ENCODE peak calls at places on chromosomes 16 and 17, in four cellular contexts. F is sigmoid colon, P is keratinocyte, K is heart right ventricle. T is an unnamed sample. For H3K36me3, the result is how much of the 10 kb centered on the place peaks cover.

GRCh38 chr17:11514981-11515680 is 83.1 kb upstream of the DNAH9 start:
- DNase-seq in P (no peak), F (no peak), K (no peak), T (no peak)

GRCh38 chr16:75238853-75239371 is 12.5 kb downstream of the BCAR1 start:
- DNase-seq in K (peak), F (no peak), P (no peak), T (no peak)

GRCh38 chr16:8919934-8920465 is 37.8 kb downstream of the LITAFD start:
- DNase-seq in F (no peak), P (no peak), K (no peak), T (no peak)

GRCh38 chr16:68490358-68490757 is 42.0 kb upstream of the SMPD3 start:
- DNase-seq in P (no peak), K (no peak), F (no peak), T (no peak)

GRCh38 chr17:48153711-48154642 is 46.4 kb downstream of the SNX11 start:
- DNase-seq in F (no peak), P (no peak), K (no peak), T (no peak)

GRCh38 chr17:9241371-9241712 is 220.0 kb downstream of the NTN1 start:
- DNase-seq in F (peak), K (peak), P (no peak), T (no peak)

GRCh38 chr16:10817963-10818941 is at the start of gene TVP23A:
- DNase-seq in K (no peak), P (no peak), F (no peak), T (no peak)

GRCh38 chr17:30600830-30601494 is 123.8 kb downstream of the GOSR1 start:
- DNase-seq in K (no peak), F (no peak), P (no peak), T (no peak)

GRCh38 chr17:65488665-65489064 is 72.8 kb downstream of the AXIN2 start:
- DNase-seq in K (no peak), F (no peak), P (no peak), T (no peak)

DNA sequence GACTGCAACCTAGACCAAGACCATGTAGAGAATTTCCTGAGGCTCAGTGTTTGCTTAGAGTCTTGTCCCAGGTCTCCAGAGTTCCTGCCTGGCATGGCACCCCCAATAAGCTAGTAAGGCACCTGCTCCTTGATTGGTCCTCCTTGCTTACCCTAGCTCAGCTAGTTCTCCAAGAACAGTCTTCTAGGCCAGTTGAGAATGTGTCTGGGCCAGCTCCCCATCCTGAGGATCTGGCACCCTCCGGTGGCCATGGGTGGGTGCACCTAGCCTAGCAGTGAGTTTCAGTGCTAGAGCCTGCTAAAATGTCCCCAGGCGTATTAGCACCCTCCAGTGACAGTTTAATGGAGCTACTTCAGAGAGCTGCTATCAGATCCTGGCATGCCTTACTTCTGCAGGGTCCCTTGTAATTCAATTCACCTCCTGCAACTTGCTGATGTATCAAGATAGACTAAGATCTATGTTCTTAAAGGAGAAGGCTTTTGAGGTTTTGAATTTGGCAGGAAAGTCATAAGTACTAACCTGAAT is 44.4 kb upstream of the MED13 start:
- DNase-seq in K (peak), P (peak), F (no peak), T (no peak)
- TF ChIP-seq CTCF in K (peak), P (peak), F (no peak), T (peak)

DNA sequence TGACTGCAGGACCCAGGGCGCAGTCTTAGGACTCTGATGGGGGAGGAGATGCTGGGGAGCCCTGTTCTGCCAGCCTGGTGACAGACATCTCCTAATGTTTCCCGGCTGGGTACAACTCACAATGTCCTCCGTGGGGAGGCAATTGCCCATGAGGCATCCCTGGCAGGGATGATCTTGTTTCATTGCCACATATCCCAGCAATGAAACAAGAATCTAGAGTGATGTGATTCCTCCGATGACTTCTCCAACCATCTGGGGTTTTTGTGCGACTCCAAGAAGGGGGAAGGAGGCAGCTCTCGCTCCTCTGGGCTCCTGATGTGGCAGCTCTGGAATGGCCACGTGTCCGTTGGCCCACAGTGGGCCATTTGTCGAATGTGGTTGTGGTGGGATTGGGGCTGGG is 255.8 kb downstream of the SEC14L1 start:
- DNase-seq in F (no peak), K (no peak), P (no peak), T (no peak)
- H3K4me3 ChIP-seq in F (no peak), K (no peak), P (no peak), T (no peak)

GRCh38 chr17:63679214-63679613 is 20.7 kb downstream of the LIMD2 start:
- DNase-seq in F (no peak), P (no peak), K (no peak), T (no peak)
- H3K36me3 ChIP-seq in F (under half), P (under half), K (half or more), T (under half)

GRCh38 chr17:80461527-80462166 is 14.8 kb downstream of the NPTX1 start:
- DNase-seq in F (no peak), P (no peak), K (no peak), T (no peak)
- TF ChIP-seq CTCF in F (no peak), P (no peak), K (no peak), T (no peak)

DNA sequence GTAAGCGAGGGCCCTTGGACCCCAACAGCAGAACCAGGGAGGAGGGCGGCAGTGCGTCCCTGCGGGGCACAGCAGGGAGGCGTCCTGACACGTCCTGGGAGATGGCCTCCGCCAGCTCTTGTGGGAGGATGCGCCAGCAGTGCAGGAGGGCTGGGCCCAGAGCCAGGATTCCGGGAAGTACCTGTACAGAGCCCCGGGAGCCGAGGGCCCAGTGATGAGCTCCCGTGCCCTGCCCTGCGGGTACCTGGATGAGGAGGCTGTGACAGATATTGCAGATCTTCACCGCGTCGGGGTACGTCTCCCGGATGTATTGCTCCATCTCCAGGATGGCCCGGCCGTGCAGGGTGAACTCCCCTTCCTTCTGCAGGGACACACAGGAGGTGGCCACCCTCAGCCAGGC is 23.1 kb downstream of the KDM8 start:
- DNase-seq in P (peak), F (no peak), K (no peak), T (no peak)
- H3K4me3 ChIP-seq in P (no peak), F (no peak), K (no peak), T (no peak)

GRCh38 chr17:62596662-62597061 is 30.8 kb upstream of the MRC2 start:
- DNase-seq in F (no peak), K (no peak), P (no peak), T (no peak)

GRCh38 chr17:62599964-62600657 is 27.4 kb upstream of the MRC2 start:
- DNase-seq in F (no peak), K (no peak), P (no peak), T (no peak)

GRCh38 chr17:62597920-62598319 is 29.6 kb upstream of the MRC2 start:
- DNase-seq in F (no peak), P (no peak), K (no peak), T (peak)

GRCh38 chr17:62595484-62595883 is 32.0 kb upstream of the MRC2 start:
- DNase-seq in P (no peak), K (no peak), F (no peak), T (no peak)

DNA sequence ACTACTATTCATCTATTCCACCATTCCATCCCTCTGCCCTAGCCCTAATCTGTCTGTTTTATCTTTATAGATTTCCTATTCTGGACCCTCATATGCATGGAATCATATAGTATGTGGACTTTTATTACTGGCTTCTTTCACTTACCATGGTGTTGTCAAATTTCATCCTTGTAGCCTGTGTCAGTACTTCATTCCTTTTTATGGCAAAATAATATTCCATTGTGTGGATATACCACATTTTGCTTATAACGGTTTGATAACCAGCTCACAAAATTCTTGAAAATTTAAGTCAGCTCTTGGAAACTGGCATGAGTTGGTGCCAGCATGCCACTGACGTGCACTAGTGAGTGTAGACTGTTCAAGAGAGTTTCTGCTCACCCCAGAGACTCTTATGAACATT is 30.3 kb upstream of the MRC2 start:
- DNase-seq in K (no peak), F (no peak), P (no peak), T (no peak)
- H3K36me3 ChIP-seq in K (half or more), F (under half), P (under half), T (under half)